ENCODE peak calls at places on chromosomes 2 and 18, in ten cellular contexts. A, D, B, X, Z, G, Q, Y, E and W are unnamed samples.

GRCh38 chr2:219109468-219109867 is 48.7 kb upstream of the IHH start:
- DNase-seq in A (no peak), D (no peak), B (no peak), X (peak; percentile 45), Z (no peak), G (no peak), Q (no peak), Y (peak; percentile 70), E (peak; percentile 81), W (no peak)

GRCh38 chr2:232418466-232419244 is 12.0 kb downstream of the ALPG start:
- DNase-seq in A (peak; percentile 51), D (no peak), B (peak; percentile 62), X (no peak), Z (no peak), G (peak; percentile 20), Q (peak; percentile 31), Y (peak; percentile 71), E (no peak), W (no peak)

GRCh38 chr2:240647503-240648154 is 22.3 kb downstream of the GPR35 start:
- DNase-seq in A (no peak), D (no peak), B (no peak), X (no peak), Z (no peak), G (no peak), Q (no peak), Y (no peak), E (peak; percentile 9), W (no peak)

GRCh38 chr2:187842978-187843847 is 289.0 kb upstream of the TFPI start:
- DNase-seq in A (peak; percentile 70), D (peak; percentile 15), B (peak; percentile 81), X (peak; percentile 57), Z (peak; percentile 78), G (peak; percentile 17), Q (peak; percentile 35), Y (peak; percentile 85), E (no peak), W (peak; percentile 28)

GRCh38 chr2:178419123-178419522 is 31.9 kb downstream of the PRKRA start:
- DNase-seq in A (no peak), D (no peak), B (peak; percentile 26), X (no peak), Z (peak; percentile 61), G (no peak), Q (no peak), Y (peak; percentile 21), E (no peak), W (no peak)

GRCh38 chr2:172865422-172865821 is 129.8 kb downstream of the RAPGEF4 start:
- DNase-seq in A (no peak), D (no peak), B (peak; percentile 25), X (no peak), Z (peak; percentile 48), G (peak; percentile 5), Q (no peak), Y (no peak), E (peak; percentile 40), W (no peak)

GRCh38 chr18:7485616-7486015 is 81.5 kb upstream of the PTPRM start:
- DNase-seq in A (no peak), D (no peak), B (no peak), X (no peak), Z (no peak), G (no peak), Q (no peak), Y (no peak), E (no peak), W (no peak)

GRCh38 chr2:68721482-68722071 is 13.0 kb upstream of the ARHGAP25 start:
- DNase-seq in A (no peak), D (no peak), B (no peak), X (no peak), Z (no peak), G (no peak), Q (no peak), Y (no peak), E (no peak), W (no peak)

GRCh38 chr2:118202707-118203303 is 114.5 kb downstream of the INSIG2 start:
- DNase-seq in A (peak; percentile 29), D (peak; percentile 33), B (peak; percentile 80), X (no peak), Z (peak; percentile 36), G (peak; percentile 24), Q (peak; percentile 22), Y (peak; percentile 67), E (peak; percentile 71), W (no peak)

GRCh38 chr2:68420254-68420910 is 46.7 kb downstream of the FBXO48 start:
- DNase-seq in A (no peak), D (no peak), B (peak; percentile 7), X (no peak), Z (peak; percentile 47), G (no peak), Q (no peak), Y (no peak), E (no peak), W (no peak)

GRCh38 chr18:71011389-71011788 is 722.5 kb downstream of the SOCS6 start:
- DNase-seq in A (no peak), D (no peak), B (no peak), X (no peak), Z (no peak), G (no peak), Q (no peak), Y (no peak), E (no peak), W (no peak)

GRCh38 chr2:234840336-234840735 is 111.5 kb upstream of the SH3BP4 start:
- DNase-seq in A (peak; percentile 98), D (peak; percentile 53), B (peak; percentile 91), X (peak; percentile 17), Z (peak; percentile 99), G (peak; percentile 64), Q (peak; percentile 73), Y (peak; percentile 82), E (peak; percentile 55), W (peak; percentile 28)
- H3K4me2 ChIP-seq in A (peak overlapping the region; percentile 27), D (peak overlapping the region; percentile 66), B (peak overlapping the region; percentile 74), X (no peak overlapping the region), Z (no peak overlapping the region), G (no peak overlapping the region), Q (peak overlapping the region; percentile 11), Y (peak overlapping the region; percentile 17), E (no peak overlapping the region), W (no peak overlapping the region)

DNA sequence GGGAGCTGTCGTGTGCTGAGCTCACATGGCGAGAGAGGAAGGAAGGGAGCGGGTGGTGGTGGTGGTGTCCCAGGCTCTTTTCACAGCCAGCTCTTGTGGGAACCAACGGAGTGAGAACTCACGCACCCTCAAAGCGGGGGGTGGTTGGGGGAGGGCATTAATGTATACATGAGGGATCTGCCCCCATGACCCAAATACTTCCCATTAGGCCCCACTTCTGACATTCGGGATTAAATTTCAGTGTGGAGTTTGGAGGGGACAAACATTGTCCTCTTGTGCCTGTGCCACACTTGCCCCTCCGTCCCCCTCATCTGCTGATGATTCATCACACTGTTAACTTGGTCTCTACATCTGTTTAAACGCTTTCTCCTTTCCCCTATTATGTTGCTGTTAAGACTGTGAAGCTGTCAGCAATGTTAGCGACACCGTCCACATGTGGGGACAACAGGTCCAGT is 22.5 kb downstream of the INPP4A start:
- DNase-seq in A (no peak), D (no peak), B (no peak), X (no peak), Z (no peak), G (no peak), Q (no peak), Y (no peak), E (no peak), W (no peak)
- H3K27ac ChIP-seq in A (no peak overlapping the region), D (no peak overlapping the region), B (no peak overlapping the region), X (no peak overlapping the region), Z (no peak overlapping the region), G (no peak overlapping the region), Q (no peak overlapping the region), Y (no peak overlapping the region), E (no peak overlapping the region), W (no peak overlapping the region)

DNA sequence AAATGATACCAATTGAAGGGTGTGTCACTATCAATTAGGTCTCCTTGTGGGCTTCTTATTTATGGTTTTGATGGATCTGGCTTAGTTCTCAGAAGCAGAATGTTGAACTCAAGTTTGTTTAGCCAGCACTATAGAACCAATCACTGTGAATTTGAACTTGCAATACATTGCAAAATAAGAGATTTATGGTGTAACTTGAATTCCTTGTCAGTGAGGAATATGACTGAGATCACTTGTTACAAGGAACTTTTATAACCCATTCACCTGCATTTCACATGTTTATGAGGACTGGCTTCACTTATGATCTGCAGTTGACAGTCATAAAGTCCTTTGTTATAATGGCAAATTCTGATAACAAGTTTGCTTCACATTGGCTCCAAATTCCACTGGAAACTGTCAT is 9.8 kb downstream of the GATA6 start:
- DNase-seq in A (no peak), D (no peak), B (no peak), X (no peak), Z (no peak), G (no peak), Q (no peak), Y (peak; percentile 55), E (no peak), W (no peak)
- H3K4me2 ChIP-seq in A (no peak overlapping the region), D (no peak overlapping the region), B (no peak overlapping the region), X (no peak overlapping the region), Z (no peak overlapping the region), G (no peak overlapping the region), Q (no peak overlapping the region), Y (peak overlapping the region; percentile 84), E (no peak overlapping the region), W (no peak overlapping the region)

GRCh38 chr2:73699437-73699836 is 37.7 kb downstream of the TPRKB start:
- DNase-seq in A (no peak), D (no peak), B (no peak), X (no peak), Z (no peak), G (no peak), Q (no peak), Y (no peak), E (no peak), W (no peak)

GRCh38 chr2:73701968-73702665 is 35.0 kb downstream of the TPRKB start:
- DNase-seq in A (no peak), D (no peak), B (no peak), X (no peak), Z (no peak), G (no peak), Q (no peak), Y (no peak), E (no peak), W (no peak)

GRCh38 chr2:73700111-73700510 is 37.0 kb downstream of the TPRKB start:
- DNase-seq in A (no peak), D (no peak), B (no peak), X (no peak), Z (peak; percentile 19), G (no peak), Q (no peak), Y (no peak), E (no peak), W (no peak)

GRCh38 chr2:73698101-73698500 is 39.0 kb downstream of the TPRKB start:
- DNase-seq in A (no peak), D (no peak), B (no peak), X (no peak), Z (no peak), G (no peak), Q (no peak), Y (no peak), E (no peak), W (no peak)

DNA sequence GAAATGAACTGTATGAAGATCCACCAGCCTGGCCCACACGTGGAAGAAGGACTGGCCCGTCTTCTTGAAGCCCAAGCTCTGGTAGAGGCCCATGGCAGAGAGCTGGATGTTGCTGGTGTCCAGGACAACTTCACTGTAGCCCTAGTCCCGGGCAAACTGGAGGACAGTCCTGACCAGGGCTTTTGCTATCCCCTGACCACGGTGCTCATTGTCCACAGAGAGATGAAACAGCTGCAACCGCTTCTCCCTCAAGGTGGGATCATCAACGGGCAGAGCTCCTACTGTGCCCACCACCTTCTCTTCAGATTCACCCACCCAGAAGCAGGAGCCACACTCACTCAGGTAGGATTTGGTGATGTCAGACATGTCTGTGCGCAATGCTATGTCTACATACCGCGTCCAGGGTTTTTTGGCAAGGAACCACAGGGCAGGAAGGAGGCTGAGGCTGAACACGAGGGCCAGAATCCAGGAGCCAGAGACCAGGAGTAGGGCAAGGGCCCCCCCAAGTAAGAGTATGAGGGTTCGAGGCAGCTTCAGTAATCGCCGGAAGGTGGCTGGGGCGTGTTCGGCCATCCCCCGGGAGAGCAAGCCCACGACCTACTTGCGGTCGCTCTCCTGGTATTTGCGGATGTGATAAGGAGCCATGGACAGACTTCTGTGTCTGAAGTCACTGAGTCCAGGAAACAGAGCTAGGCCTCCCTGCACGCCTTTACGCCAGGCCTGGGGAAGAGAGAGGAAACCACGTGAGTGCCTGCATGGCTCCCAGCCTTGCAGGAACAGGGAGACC is 36.3 kb downstream of the TPRKB start:
- DNase-seq in A (no peak), D (no peak), B (no peak), X (no peak), Z (no peak), G (no peak), Q (no peak), Y (no peak), E (no peak), W (no peak)
- H3K27ac ChIP-seq in A (no peak overlapping the region), D (no peak overlapping the region), B (no peak overlapping the region), X (no peak overlapping the region), Z (no peak overlapping the region), G (no peak overlapping the region), Q (no peak overlapping the region), Y (no peak overlapping the region), E (no peak overlapping the region), W (no peak overlapping the region)